ENCODE peak calls at places on chromosomes 5 and 9, in four cellular contexts. One of them, this sample, is unnamed.

GRCh38 chr5:61280205-61280604 is 51.9 kb upstream of the ZSWIM6 start:
- DNase-seq in HCT116: peak
- DNase-seq in HepG2: no peak
- DNase-seq in Panc1: no peak
- DNase-seq in this sample: no peak

GRCh38 chr5:88672644-88673493 is 210.1 kb downstream of the MEF2C start:
- DNase-seq in HCT116: no peak
- DNase-seq in HepG2: no peak
- DNase-seq in Panc1: no peak
- DNase-seq in this sample: no peak

GRCh38 chr5:7849531-7850240 is 1.2 kb downstream of the CFAP90 start:
- DNase-seq in HCT116: no peak
- DNase-seq in HepG2: peak
- DNase-seq in Panc1: no peak
- DNase-seq in this sample: no peak

GRCh38 chr5:80346055-80346454 is 26.3 kb downstream of the SPZ1 start:
- DNase-seq in HCT116: peak
- DNase-seq in HepG2: peak
- DNase-seq in Panc1: peak
- DNase-seq in this sample: no peak

GRCh38 chr5:67432601-67433000 is 236.0 kb upstream of the CD180 start:
- DNase-seq in HCT116: no peak
- DNase-seq in HepG2: no peak
- DNase-seq in Panc1: no peak
- DNase-seq in this sample: no peak

GRCh38 chr9:89189215-89189614 is 10.6 kb upstream of the SHC3 start:
- DNase-seq in HCT116: no peak
- DNase-seq in HepG2: no peak
- DNase-seq in Panc1: no peak
- DNase-seq in this sample: no peak

GRCh38 chr9:76257224-76257794 is 136.9 kb downstream of the RFK start:
- DNase-seq in HCT116: no peak
- DNase-seq in HepG2: no peak
- DNase-seq in Panc1: no peak
- DNase-seq in this sample: no peak

GRCh38 chr5:148393390-148393741 is 9.6 kb downstream of the FBXO38 start:
- DNase-seq in HCT116: no peak
- DNase-seq in HepG2: peak
- DNase-seq in Panc1: no peak
- DNase-seq in this sample: no peak

GRCh38 chr5:55969956-55970355 is 24.8 kb downstream of the IL6ST start:
- DNase-seq in HCT116: no peak
- DNase-seq in HepG2: no peak
- DNase-seq in Panc1: no peak
- DNase-seq in this sample: no peak

GRCh38 chr9:97633859-97634485 is 351 bp downstream of the NCBP1 start:
- DNase-seq in HCT116: no peak
- DNase-seq in HepG2: peak
- DNase-seq in Panc1: no peak
- DNase-seq in this sample: no peak

GRCh38 chr5:135373747-135374515 is 25.1 kb downstream of the MACROH2A1 start:
- DNase-seq in HCT116: no peak
- DNase-seq in HepG2: peak
- DNase-seq in Panc1: no peak
- DNase-seq in this sample: no peak

GRCh38 chr5:143499480-143500114 is 96.1 kb upstream of the NR3C1 start:
- DNase-seq in HCT116: peak
- DNase-seq in HepG2: no peak
- DNase-seq in Panc1: no peak
- DNase-seq in this sample: no peak

GRCh38 chr5:172280937-172281336 is 2.6 kb downstream of the UBTD2 start:
- DNase-seq in HCT116: no peak
- DNase-seq in HepG2: no peak
- DNase-seq in Panc1: no peak
- DNase-seq in this sample: no peak

GRCh38 chr5:15476977-15477376 is 23.0 kb upstream of the FBXL7 start:
- DNase-seq in HCT116: no peak
- DNase-seq in HepG2: no peak
- DNase-seq in Panc1: no peak
- DNase-seq in this sample: no peak

GRCh38 chr9:130331573-130331972 is 66.0 kb downstream of the HMCN2 start:
- DNase-seq in HCT116: no peak
- DNase-seq in HepG2: no peak
- DNase-seq in Panc1: no peak
- DNase-seq in this sample: no peak

GRCh38 chr5:145975001-145975360 is 38.6 kb downstream of the SH3RF2 start:
- DNase-seq in HCT116: no peak
- DNase-seq in HepG2: no peak
- DNase-seq in Panc1: no peak
- DNase-seq in this sample: no peak

GRCh38 chr5:135667204-135667603 is 88.4 kb upstream of the CXCL14 start:
- DNase-seq in HCT116: no peak
- DNase-seq in HepG2: no peak
- DNase-seq in Panc1: no peak
- DNase-seq in this sample: no peak

GRCh38 chr9:93642961-93643360 is 66.6 kb downstream of the PHF2 start:
- DNase-seq in HCT116: no peak
- DNase-seq in HepG2: no peak
- DNase-seq in Panc1: no peak
- DNase-seq in this sample: no peak

GRCh38 chr5:66967102-66967501 is 229.5 kb downstream of the CD180 start:
- DNase-seq in HCT116: no peak
- DNase-seq in HepG2: no peak
- DNase-seq in Panc1: no peak
- DNase-seq in this sample: no peak

DNA sequence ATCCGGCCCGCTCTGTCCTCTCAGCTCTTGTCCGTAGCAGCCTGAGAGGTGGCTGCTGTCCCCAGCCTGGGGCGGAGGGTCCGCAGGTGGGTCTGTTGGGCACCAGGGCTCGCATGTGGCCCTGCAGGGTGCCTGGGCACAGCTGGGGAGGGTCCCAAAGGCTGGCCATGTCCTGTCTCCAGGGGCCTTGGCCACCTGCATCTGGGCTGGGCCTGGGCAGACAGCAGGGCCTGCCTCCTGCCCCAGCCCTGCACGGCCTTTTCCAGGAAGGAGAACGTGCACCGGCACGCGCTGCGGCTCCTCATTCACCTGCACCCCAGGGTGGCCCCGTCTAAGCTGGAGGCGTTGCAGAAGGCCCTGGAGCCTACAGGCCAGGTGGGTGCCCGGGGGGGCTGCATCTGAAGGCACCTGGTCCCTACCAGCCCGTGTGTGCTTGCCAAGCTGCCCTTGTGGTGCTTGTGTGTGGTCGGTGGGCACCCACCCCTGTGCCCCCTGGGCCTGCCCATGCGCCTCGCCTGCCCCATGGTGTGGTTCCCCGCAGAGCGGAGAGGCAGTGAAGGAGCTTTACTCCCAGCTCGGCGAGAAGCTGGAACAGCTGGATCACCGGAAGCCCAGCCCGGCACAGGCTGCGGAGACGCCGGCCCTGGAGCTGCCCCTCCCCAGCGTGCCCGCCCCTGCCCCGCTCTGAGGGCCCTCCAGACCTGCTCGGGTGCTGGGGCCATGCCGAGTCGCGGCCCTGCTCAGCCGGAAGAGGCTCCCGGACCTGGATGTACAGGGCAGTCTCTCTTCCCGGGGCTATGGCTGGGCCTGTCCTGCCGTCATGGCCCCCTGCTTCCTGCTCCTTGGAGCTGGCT is 5.1 kb upstream of the TOR4A start:
- DNase-seq in HCT116: no peak
- DNase-seq in HepG2: no peak
- DNase-seq in Panc1: no peak
- DNase-seq in this sample: no peak
- TF ChIP-seq TCF7L2 in HCT116: no peak
- TF ChIP-seq TCF7L2 in HepG2: no peak
- TF ChIP-seq TCF7L2 in Panc1: no peak
- TF ChIP-seq TCF7L2 in this sample: no peak

DNA sequence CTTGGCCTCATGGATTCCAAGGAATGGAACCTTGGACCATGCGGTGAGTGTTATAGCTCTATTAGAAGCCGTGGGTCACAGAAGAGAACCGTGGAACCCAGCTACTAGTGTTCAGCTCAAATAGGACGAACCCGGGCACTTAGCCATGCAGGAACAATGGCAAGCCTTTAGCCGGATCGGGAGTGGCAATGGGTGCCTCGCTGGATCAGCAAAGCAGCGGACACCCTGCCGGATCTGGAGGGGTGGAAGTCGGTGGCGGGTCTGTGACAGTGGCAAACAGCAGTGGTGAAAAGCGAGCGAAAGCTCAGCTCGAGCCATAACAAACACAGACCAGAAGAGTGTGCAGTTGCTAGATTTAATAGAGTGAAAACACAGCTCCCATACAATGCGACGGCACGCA is 2.4 kb upstream of the CDO1 start:
- DNase-seq in HCT116: no peak
- DNase-seq in HepG2: no peak
- DNase-seq in Panc1: no peak
- DNase-seq in this sample: no peak
- TF ChIP-seq TCF7L2 in HCT116: no peak
- TF ChIP-seq TCF7L2 in HepG2: no peak
- TF ChIP-seq TCF7L2 in Panc1: no peak
- TF ChIP-seq TCF7L2 in this sample: no peak

DNA sequence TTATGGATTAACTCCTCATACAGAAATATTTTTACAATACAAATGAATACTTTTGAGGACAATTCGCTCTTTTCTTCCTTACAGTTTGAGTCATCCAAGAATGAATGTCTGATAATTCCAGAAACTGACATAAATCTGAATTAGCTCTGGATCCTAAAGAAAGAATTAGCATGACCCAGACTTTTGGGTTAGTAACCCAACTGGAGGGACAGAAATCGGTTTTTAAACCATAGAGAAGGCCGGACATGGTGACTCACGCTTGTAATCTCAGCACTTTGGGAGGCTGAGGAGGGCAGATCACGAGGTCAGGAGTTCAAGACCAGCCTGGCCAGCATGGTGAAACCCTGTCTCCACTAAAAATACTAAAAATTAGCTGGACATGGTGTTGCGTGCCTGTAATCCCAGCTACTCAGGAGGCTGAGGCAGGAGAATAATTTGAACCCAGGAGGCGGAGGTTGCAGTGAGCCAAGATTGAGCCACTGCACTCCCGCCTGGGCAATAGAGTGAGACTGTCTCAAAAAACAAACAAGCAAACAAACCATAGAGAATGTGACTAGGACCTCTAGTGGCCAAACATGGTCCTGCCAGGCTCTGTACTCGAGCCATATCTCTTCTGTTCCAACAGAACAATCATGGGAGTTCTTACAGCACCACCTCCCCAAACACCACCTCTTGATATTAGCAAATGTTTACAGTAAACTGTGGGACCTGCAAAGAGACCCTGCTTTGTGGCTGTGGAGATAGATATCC is 44.8 kb downstream of the LURAP1L start:
- DNase-seq in HCT116: peak
- DNase-seq in HepG2: peak
- DNase-seq in Panc1: no peak
- DNase-seq in this sample: peak
- TF ChIP-seq TCF7L2 in HCT116: no peak
- TF ChIP-seq TCF7L2 in HepG2: no peak
- TF ChIP-seq TCF7L2 in Panc1: no peak
- TF ChIP-seq TCF7L2 in this sample: no peak

DNA sequence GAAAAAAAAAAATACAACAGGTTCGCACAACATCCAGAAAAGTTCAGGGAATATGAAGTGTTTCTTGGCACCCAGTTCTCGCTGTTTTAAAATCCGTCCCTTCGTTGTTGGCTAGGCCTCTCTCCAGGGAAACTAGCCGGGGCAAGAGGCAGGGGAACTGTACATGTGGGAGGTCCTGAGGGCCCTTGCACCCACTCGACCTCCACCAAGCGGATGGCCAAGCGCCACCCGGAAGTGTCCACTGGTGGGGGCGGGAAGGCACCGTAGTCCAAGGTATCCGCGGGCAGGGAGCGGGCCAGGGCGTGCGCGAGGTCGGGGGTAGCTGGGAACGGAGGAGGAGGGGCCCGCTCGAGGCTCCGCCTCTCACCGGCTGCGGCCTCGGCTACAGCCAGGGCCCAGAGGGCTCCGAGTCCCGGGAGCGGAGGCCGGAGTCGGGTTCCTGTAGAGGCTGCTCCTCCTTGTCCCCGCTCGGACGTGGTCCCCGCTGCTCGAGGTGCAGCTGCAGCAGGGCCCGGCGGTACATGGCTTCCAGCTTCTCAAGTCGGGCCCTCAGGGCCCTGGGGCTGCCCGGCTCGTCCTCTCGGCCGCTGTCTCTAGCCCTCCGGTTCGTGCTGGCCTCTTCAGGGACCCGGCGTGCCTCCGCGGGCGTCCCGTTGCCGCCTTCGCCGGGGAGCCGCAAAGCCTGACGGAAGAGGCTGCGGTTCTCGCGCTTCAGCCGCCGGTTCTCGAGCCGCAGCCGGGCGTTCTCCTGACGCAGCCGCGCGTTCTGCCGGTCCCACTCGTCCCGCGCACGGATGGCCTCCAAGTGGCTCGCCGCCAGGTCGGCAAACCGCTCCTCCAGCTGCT is 720 bp downstream of the TUSC1 start:
- DNase-seq in HCT116: no peak
- DNase-seq in HepG2: no peak
- DNase-seq in Panc1: no peak
- DNase-seq in this sample: no peak
- TF ChIP-seq TCF7L2 in HCT116: no peak
- TF ChIP-seq TCF7L2 in HepG2: no peak
- TF ChIP-seq TCF7L2 in Panc1: no peak
- TF ChIP-seq TCF7L2 in this sample: no peak

DNA sequence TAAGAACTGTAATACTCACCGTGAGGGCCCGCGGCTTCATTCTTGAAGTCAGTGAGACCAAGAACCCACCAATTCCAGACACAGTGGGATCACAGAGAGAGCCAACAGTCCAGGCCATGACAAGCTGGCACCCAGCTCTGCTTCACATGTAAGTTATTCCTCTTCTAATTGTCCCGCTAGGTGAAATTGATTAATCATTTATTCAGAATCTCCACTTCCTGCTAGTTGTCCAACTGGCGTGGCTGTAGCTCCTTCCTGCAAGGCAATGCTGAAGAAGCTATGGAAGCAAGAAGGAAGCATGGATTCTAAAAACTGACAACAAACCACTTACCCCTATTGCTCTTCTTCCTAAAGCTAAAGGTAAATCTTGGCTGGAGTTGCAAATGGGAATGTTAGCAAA is 30.0 kb upstream of the GLRX start:
- DNase-seq in HCT116: no peak
- DNase-seq in HepG2: no peak
- DNase-seq in Panc1: no peak
- DNase-seq in this sample: no peak
- TF ChIP-seq TCF7L2 in HCT116: no peak
- TF ChIP-seq TCF7L2 in HepG2: no peak
- TF ChIP-seq TCF7L2 in Panc1: no peak
- TF ChIP-seq TCF7L2 in this sample: no peak